ENCODE peak calls at places on chromosomes 11 and 22, in five cellular contexts. T is heart left ventricle, F is Peyer's patch, M is gastrocnemius medialis, P is uterus. N is an unnamed sample.

GRCh38 chr11:80084614-80085013 is 643.8 kb upstream of the TENM4 start:
- DNase-seq in T (no peak), F (no peak), M (no peak), P (no peak), N (no peak)

GRCh38 chr11:59818572-59818971 is 8.0 kb upstream of the MRPL16 start:
- DNase-seq in T (no peak), F (no peak), M (no peak), P (no peak), N (no peak)

GRCh38 chr22:48241658-48242057 is 1479.2 kb downstream of the TBC1D22A start:
- DNase-seq in T (no peak), F (no peak), M (no peak), P (no peak), N (no peak)

GRCh38 chr22:22749167-22749758 is 104.8 kb downstream of the GGTLC2 start:
- DNase-seq in T (no peak), F (no peak), M (no peak), P (no peak), N (no peak)

GRCh38 chr11:105177658-105178057 is 38.1 kb upstream of the CARD18 start:
- DNase-seq in T (no peak), F (no peak), M (no peak), P (no peak), N (peak)

GRCh38 chr11:114890076-114890475 is 211.7 kb downstream of the NXPE2 start:
- DNase-seq in T (no peak), F (no peak), M (no peak), P (no peak), N (no peak)

GRCh38 chr11:26330255-26330654 is 1.7 kb upstream of the ANO3 start:
- DNase-seq in T (no peak), F (no peak), M (no peak), P (no peak), N (no peak)

GRCh38 chr11:1747753-1748466 is 2.5 kb downstream of the IFITM10 start:
- DNase-seq in T (no peak), F (peak), M (peak), P (no peak), N (no peak)

GRCh38 chr11:44157019-44157418 is 61.5 kb downstream of the EXT2 start:
- DNase-seq in T (no peak), F (peak), M (no peak), P (no peak), N (no peak)

GRCh38 chr11:58629857-58630256 is 7.4 kb downstream of the CNTF start:
- DNase-seq in T (no peak), F (no peak), M (no peak), P (no peak), N (peak)

GRCh38 chr22:36123673-36124630 is 36.6 kb downstream of the APOL3 start:
- DNase-seq in T (peak), F (peak), M (peak), P (peak), N (peak)
- TF ChIP-seq POLR2A in T (no peak), F (peak), M (peak), P (peak), N (peak)

DNA sequence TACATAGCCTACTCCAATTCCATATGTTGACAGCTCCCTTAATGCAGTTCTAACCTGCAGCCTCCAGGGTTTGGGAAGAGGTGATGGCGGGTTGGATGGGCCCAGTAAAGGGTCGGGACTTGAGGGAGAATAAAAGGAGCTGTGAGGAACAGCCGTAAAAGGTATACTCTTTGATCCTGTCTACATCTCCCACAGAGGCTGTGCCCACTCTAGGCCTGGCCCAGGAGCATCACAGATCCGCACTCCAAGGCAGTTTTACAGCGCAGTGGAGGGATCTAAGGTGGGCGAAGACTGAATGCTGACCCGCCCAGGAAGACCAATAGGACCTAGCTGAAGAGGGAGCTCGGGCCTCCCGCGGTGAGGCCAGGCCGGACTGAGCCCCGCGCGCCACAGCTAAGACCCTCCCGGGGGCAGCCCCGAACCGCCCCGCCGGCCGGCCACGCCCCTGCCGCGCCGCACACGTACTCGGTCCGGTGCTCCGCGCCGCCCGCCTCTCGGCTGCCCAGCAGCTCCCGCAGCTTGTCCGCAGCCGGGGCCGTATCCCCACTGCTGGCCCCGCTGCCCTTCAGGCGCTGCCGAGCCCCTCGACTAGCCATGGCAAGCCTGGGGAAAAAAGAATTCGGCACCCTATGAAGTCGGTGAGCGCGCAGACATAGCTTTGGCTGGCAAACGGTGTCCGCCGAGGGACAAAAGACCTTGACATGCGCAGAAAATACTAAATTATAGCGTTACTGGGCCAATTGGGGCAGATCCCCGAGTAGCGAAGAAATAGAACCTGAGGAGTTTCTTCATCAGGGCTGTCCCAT is at the start of gene ALG9:
- DNase-seq in T (peak), F (peak), M (peak), P (peak), N (peak)
- TF ChIP-seq POLR2A in T (no peak), F (no peak), M (peak), P (peak), N (peak)

DNA sequence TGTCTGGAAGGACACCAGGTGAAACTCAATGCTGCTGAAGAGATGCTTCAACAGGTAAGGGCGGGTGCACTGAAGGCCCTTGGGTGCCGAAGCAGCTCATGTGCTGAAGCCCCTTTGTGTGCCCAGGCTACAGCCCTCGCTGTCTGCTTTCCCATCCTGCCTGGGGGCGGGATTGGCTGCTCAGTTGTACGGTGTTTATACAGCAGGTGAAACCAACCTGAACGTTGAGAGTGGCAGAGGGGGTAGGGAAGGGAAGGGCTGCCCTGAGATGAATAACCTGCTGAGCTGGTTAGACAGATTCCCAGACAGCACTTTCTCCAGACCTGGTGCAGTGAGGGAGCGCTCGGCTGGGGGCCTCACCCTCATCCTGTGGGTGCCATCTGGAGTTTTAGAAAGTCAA is 75.7 kb downstream of the CYB5R2 start:
- DNase-seq in T (no peak), F (peak), M (no peak), P (no peak), N (no peak)
- TF ChIP-seq POLR2A in T (no peak), F (no peak), M (no peak), P (no peak), N (no peak)

DNA sequence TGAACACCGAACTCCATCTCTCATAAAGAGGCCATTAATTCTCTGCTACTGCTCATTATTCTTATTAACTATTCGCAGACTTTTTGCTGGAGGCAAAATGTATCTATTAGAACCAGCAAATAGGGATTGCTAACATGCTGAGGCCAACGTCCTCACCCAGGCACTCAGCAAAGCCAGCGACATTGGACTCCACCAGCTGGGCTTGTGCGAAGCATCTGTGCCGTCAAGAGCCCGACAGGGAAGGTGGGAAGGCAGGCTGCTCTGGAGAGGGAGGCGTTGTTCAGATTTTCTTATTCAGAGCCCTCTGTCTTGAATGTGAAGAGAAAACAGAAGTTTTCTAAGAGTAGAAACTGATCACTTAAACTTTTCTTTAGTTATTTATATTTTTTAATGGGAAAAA is 615.6 kb upstream of the KIRREL3 start:
- DNase-seq in T (no peak), F (no peak), M (no peak), P (no peak), N (no peak)
- TF ChIP-seq POLR2A in T (no peak), F (no peak), M (no peak), P (no peak), N (no peak)

N was measured in IMR-90.